ENCODE peak calls at places on chromosomes 16 and 17, in five cellular contexts. D is upper lobe of right lung, E is coronary artery, A is AG04450, Z is osteocyte. M is an unnamed sample.

GRCh38 chr16:74083582-74083981 is 213.0 kb upstream of the PSMD7 start:
- DNase-seq in E (no peak), Z (no peak), A (no peak), D (no peak), M (no peak)

GRCh38 chr17:62717589-62718342 is 90.3 kb downstream of the MRC2 start:
- DNase-seq in A (no peak), D (no peak), E (no peak), Z (no peak), M (no peak)

GRCh38 chr16:9297437-9298113 is 206.1 kb downstream of the HAPSTR1 start:
- DNase-seq in D (no peak), A (no peak), E (no peak), Z (no peak), M (no peak)

GRCh38 chr17:50587571-50587970 is 27.1 kb downstream of the CACNA1G start:
- DNase-seq in E (no peak), A (no peak), D (no peak), Z (no peak), M (no peak)

GRCh38 chr17:5619088-5619740 is 34.9 kb upstream of the NLRP1 start:
- DNase-seq in D (no peak), Z (no peak), E (no peak), A (no peak), M (no peak)

GRCh38 chr17:14168582-14168981 is 68.1 kb downstream of the CDRT15 start:
- DNase-seq in Z (no peak), D (no peak), A (no peak), E (no peak), M (no peak)

GRCh38 chr16:898761-899677 is 71.8 kb downstream of the LMF1 start:
- DNase-seq in A (no peak), E (no peak), Z (no peak), D (no peak), M (no peak)

GRCh38 chr17:42674755-42675347 is 1.9 kb downstream of the PLEKHH3 start:
- DNase-seq in A (no peak), D (peak), E (no peak), Z (no peak), M (no peak)

GRCh38 chr17:82914375-82914774 is 74.6 kb upstream of the ZNF750 start:
- DNase-seq in Z (no peak), D (peak), A (no peak), E (no peak), M (no peak)

GRCh38 chr16:56241596-56241995 is 50.3 kb downstream of the GNAO1 start:
- DNase-seq in A (no peak), D (no peak), Z (no peak), E (no peak), M (no peak)

GRCh38 chr17:2564876-2565275 is 28.6 kb upstream of the PAFAH1B1 start:
- DNase-seq in E (no peak), A (no peak), Z (no peak), D (peak), M (no peak)

GRCh38 chr17:68794636-68795503 is 160.3 kb downstream of the ABCA8 start:
- DNase-seq in E (no peak), D (no peak), A (peak), Z (no peak), M (peak)

GRCh38 chr17:35725058-35725457 is 6.4 kb upstream of the RASL10B start:
- DNase-seq in E (no peak), D (no peak), A (no peak), Z (no peak), M (no peak)

GRCh38 chr17:54891176-54891821 is 9.4 kb upstream of the TOM1L1 start:
- DNase-seq in E (no peak), Z (no peak), D (no peak), A (peak), M (peak)

GRCh38 chr16:28067604-28068382 is 4.3 kb upstream of the GSG1L start:
- DNase-seq in D (no peak), E (no peak), A (no peak), Z (no peak), M (peak)

GRCh38 chr16:67451061-67451703 is 20.3 kb downstream of the HSD11B2 start:
- DNase-seq in Z (no peak), D (no peak), E (no peak), A (no peak), M (no peak)

GRCh38 chr16:24754543-24754942 is 25.1 kb downstream of the TNRC6A start:
- DNase-seq in E (no peak), Z (no peak), A (no peak), D (no peak), M (no peak)

GRCh38 chr17:11627301-11627700 is 29.0 kb downstream of the DNAH9 start:
- DNase-seq in A (no peak), E (no peak), Z (no peak), D (no peak), M (no peak)

GRCh38 chr16:86844691-86845090 is 266.3 kb downstream of the FOXL1 start:
- DNase-seq in D (no peak), E (no peak), Z (no peak), A (no peak), M (no peak)

GRCh38 chr16:79825002-79825401 is 224.5 kb upstream of the MAF start:
- DNase-seq in A (no peak), Z (no peak), E (no peak), D (no peak), M (no peak)

GRCh38 chr17:58121925-58122324 is 26.3 kb upstream of the OR4D1 start:
- DNase-seq in Z (no peak), D (no peak), A (no peak), E (no peak), M (peak)

GRCh38 chr17:81537343-81537855 is 9.2 kb downstream of the FSCN2 start:
- DNase-seq in E (no peak), Z (no peak), D (no peak), A (no peak), M (no peak)

GRCh38 chr17:77783991-77784820 is 174.3 kb upstream of the TNRC6C start:
- DNase-seq in Z (no peak), E (no peak), D (no peak), A (no peak), M (no peak)

GRCh38 chr17:62801553-62801952 is 6.6 kb downstream of the MARCHF10 start:
- DNase-seq in A (no peak), D (no peak), E (no peak), Z (no peak), M (no peak)

GRCh38 chr17:6413073-6413472 is 21.8 kb downstream of the AIPL1 start:
- DNase-seq in Z (no peak), A (no peak), E (no peak), D (no peak), M (peak)

GRCh38 chr16:23145608-23146007 is 3.6 kb downstream of the USP31 start:
- DNase-seq in E (no peak), Z (no peak), A (no peak), D (no peak), M (peak)

GRCh38 chr16:19749571-19750080 is 31.6 kb downstream of the IQCK start:
- DNase-seq in A (no peak), D (no peak), E (no peak), Z (no peak), M (no peak)

GRCh38 chr16:51157698-51158097 is 6.6 kb upstream of the SALL1 start:
- DNase-seq in E (no peak), A (no peak), D (no peak), Z (no peak), M (peak)

GRCh38 chr16:85718682-85719081 is 29.9 kb upstream of the GINS2 start:
- DNase-seq in Z (no peak), A (no peak), D (no peak), E (no peak), M (no peak)

GRCh38 chr16:30054959-30055553 is 10.5 kb upstream of the ALDOA start:
- DNase-seq in E (no peak), D (peak), A (no peak), Z (no peak), M (peak)

GRCh38 chr16:87844374-87844733 is 25.0 kb downstream of the SLC7A5 start:
- DNase-seq in A (no peak), E (no peak), Z (no peak), D (peak), M (no peak)

GRCh38 chr16:52552643-52553042 is 5.7 kb upstream of the TOX3 start:
- DNase-seq in Z (no peak), A (no peak), D (no peak), E (no peak), M (no peak)

GRCh38 chr16:48622456-48623303 is 12.7 kb upstream of the N4BP1 start:
- DNase-seq in Z (peak), D (peak), A (no peak), E (no peak), M (no peak)

GRCh38 chr17:28227278-28228108 is 91.5 kb upstream of the TMEM97 start:
- DNase-seq in E (no peak), D (peak), Z (no peak), A (no peak), M (peak)

GRCh38 chr17:78127888-78128615 is 503 bp downstream of the TMC6 start:
- DNase-seq in A (no peak), E (no peak), D (peak), Z (no peak), M (no peak)

GRCh38 chr16:76639685-76640289 is 362.6 kb downstream of the CNTNAP4 start:
- DNase-seq in A (no peak), E (no peak), Z (no peak), D (no peak), M (peak)

GRCh38 chr16:63461248-63461841 is 1425.1 kb upstream of the CDH8 start:
- DNase-seq in Z (no peak), E (no peak), D (no peak), A (no peak), M (peak)
- TF ChIP-seq CTCF in Z (peak), E (peak), D (peak), A (peak), M (peak)

DNA sequence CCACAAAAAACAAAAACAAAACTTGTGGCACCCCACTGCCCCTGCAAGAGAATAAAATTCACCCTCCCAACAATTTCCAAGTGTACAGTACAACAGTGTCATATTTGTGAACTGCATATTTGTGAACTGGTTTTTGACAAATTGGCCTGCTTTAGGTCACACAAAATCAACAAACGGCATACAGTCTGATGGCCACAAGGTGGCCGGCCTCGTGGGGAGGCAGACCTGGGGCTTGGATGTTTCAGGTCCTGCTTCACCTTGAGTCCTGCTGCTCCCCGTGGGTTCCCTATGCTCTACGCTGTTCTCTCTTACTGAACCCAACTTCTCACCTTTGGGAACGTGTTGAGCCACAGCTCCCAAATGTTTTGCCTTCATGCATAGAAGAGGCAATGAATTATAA is 102.2 kb downstream of the CDK5R1 start:
- DNase-seq in Z (no peak), D (no peak), A (no peak), E (no peak), M (no peak)
- TF ChIP-seq CTCF in Z (peak), D (no peak), A (peak), E (no peak), M (peak)

GRCh38 chr16:57409870-57410585 is 5.5 kb downstream of the CCL17 start:
- DNase-seq in Z (no peak), A (no peak), E (no peak), D (no peak), M (no peak)
- TF ChIP-seq CTCF in Z (no peak), A (no peak), E (no peak), D (no peak), M (no peak)

GRCh38 chr17:63943745-63944144 is 11.6 kb upstream of the CD79B start:
- DNase-seq in D (no peak), A (no peak), Z (no peak), E (no peak), M (no peak)
- TF ChIP-seq CTCF in D (no peak), A (peak), Z (no peak), E (no peak), M (peak)

DNA sequence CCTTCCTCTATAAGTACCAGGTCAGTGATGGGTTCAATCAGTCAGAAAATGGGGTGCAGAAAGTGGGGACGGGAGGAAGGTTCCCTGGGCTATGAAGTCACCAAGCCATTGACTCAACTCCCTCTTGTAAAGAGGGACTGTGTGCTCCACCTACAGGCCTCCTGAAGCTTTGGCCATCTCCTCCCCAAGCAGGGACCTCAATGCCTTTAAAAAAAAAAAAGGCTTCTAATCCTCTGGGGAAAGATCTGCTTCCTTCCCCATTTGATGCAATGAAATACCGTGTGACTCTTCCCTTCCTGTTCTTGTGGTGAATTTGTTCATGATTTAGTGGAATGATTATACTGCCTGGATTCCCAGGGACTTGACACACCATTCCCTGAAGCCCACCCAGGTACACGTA is 30.8 kb downstream of the VWA3A start:
- DNase-seq in A (no peak), D (no peak), Z (no peak), E (no peak), M (no peak)
- TF ChIP-seq CTCF in A (no peak), D (peak), Z (no peak), E (no peak), M (peak)

GRCh38 chr17:75661531-75661930 is 5.4 kb downstream of the RECQL5 start:
- DNase-seq in E (no peak), A (no peak), Z (no peak), D (no peak), M (no peak)
- TF ChIP-seq CTCF in E (no peak), A (no peak), Z (no peak), D (no peak), M (no peak)

GRCh38 chr17:61594294-61594825 is 3.3 kb upstream of the NACA2 start:
- DNase-seq in A (no peak), Z (no peak), D (no peak), E (no peak), M (no peak)
- TF ChIP-seq CTCF in A (no peak), Z (no peak), D (no peak), E (no peak), M (no peak)

M was measured in fibroblast of villous mesenchyme.